ENCODE peak calls at places on chromosome 13, in four cellular contexts. D, I, G and L are unnamed samples.

GRCh38 chr13:64052526-64052925 is 2636.9 kb upstream of the PCDH20 start:
- DNase-seq in D (no peak), G (no peak), I (no peak), L (peak; percentile 76)

GRCh38 chr13:22198001-22198400 is 527.1 kb downstream of the FGF9 start:
- DNase-seq in D (no peak), G (no peak), I (no peak), L (no peak)

GRCh38 chr13:54633461-54633860 is 1604.8 kb downstream of the OLFM4 start:
- DNase-seq in G (no peak), I (no peak), D (no peak), L (peak; percentile 17)

GRCh38 chr13:99968521-99969367 is 2.8 kb downstream of the ZIC5 start:
- DNase-seq in I (no peak), G (no peak), D (no peak), L (peak; percentile 74)

GRCh38 chr13:110266983-110267382 is 40.0 kb downstream of the COL4A1 start:
- DNase-seq in D (no peak), G (no peak), I (no peak), L (no peak)

GRCh38 chr13:47256618-47257017 is 359.8 kb upstream of the HTR2A start:
- DNase-seq in G (peak; percentile 65), I (peak; percentile 10), D (peak; percentile 24), L (no peak)

GRCh38 chr13:40206241-40207109 is 460.0 kb downstream of the FOXO1 start:
- DNase-seq in D (no peak), I (no peak), G (no peak), L (no peak)

GRCh38 chr13:52776726-52777125 is 37.1 kb upstream of the CNMD start:
- DNase-seq in I (no peak), D (no peak), G (no peak), L (no peak)

GRCh38 chr13:44409595-44409994 is 36.0 kb downstream of the SERP2 start:
- DNase-seq in D (no peak), G (no peak), I (no peak), L (no peak)

GRCh38 chr13:75787249-75787940 is 151.3 kb downstream of the LMO7 start:
- DNase-seq in G (peak; percentile 33), I (no peak), D (peak; percentile 49), L (no peak)

GRCh38 chr13:31515427-31515826 is 223.9 kb upstream of the RXFP2 start:
- DNase-seq in I (no peak), G (no peak), D (no peak), L (no peak)

GRCh38 chr13:85108356-85108755 is 690.9 kb downstream of the SLITRK6 start:
- DNase-seq in I (no peak), D (no peak), G (no peak), L (peak; percentile 13)

GRCh38 chr13:112708560-112709240 is 18.9 kb downstream of the ATP11A start:
- DNase-seq in D (no peak), G (no peak), I (no peak), L (no peak)

GRCh38 chr13:80498433-80498832 is 157.5 kb upstream of the SPRY2 start:
- DNase-seq in G (no peak), D (no peak), I (no peak), L (no peak)

GRCh38 chr13:106376411-106377112 is 158.9 kb downstream of the EFNB2 start:
- DNase-seq in I (no peak), G (peak; percentile 92), D (peak; percentile 90), L (peak; percentile 62)

GRCh38 chr13:84844473-84844872 is 954.7 kb downstream of the SLITRK6 start:
- DNase-seq in D (no peak), G (no peak), I (no peak), L (peak; percentile 26)

GRCh38 chr13:49140910-49141611 is 79.1 kb upstream of the MLNR start:
- DNase-seq in D (no peak), G (no peak), I (no peak), L (no peak)

GRCh38 chr13:87999791-88000190 is 328.6 kb downstream of the SLITRK5 start:
- DNase-seq in G (peak; percentile 31), D (no peak), I (no peak), L (peak; percentile 27)

GRCh38 chr13:33251131-33251629 is 34.4 kb downstream of the STARD13 start:
- DNase-seq in G (peak; percentile 82), D (peak; percentile 97), I (peak; percentile 88), L (peak; percentile 69)

GRCh38 chr13:93227280-93227905 is 786 bp downstream of the GPC6 start:
- DNase-seq in I (no peak), D (no peak), G (peak; percentile 46), L (peak; percentile 94)

GRCh38 chr13:104143760-104144406 is 1077.7 kb upstream of the SLC10A2 start:
- DNase-seq in I (no peak), D (no peak), G (no peak), L (peak; percentile 73)

GRCh38 chr13:113528101-113528797 is 37.7 kb upstream of the DCUN1D2 start:
- DNase-seq in D (no peak), G (no peak), I (no peak), L (no peak)